ENCODE peak calls at places on chromosomes 1 and 21, in six cellular contexts. L, P, S, D, K and W are unnamed samples.

GRCh38 chr1:230250061-230250460 is 176.1 kb downstream of the PGBD5 start:
- DNase-seq in P (no peak), D (no peak), L (no peak), S (no peak), K (no peak), W (no peak)

GRCh38 chr1:17606826-17607440 is 67.4 kb downstream of the ARHGEF10L start:
- DNase-seq in D (peak; percentile 85), P (no peak), L (peak; percentile 94), S (peak; percentile 63), K (peak; percentile 73), W (peak; percentile 56)

GRCh38 chr1:5711956-5712645 is 280.1 kb downstream of the NPHP4 start:
- DNase-seq in K (no peak), D (no peak), P (no peak), S (no peak), L (no peak), W (no peak)

GRCh38 chr1:116538527-116538926 is 32.3 kb downstream of the CD58 start:
- DNase-seq in P (no peak), K (peak; percentile 20), S (peak; percentile 35), L (no peak), D (no peak), W (peak; percentile 53)

GRCh38 chr1:235511470-235512240 is 7.4 kb upstream of the B3GALNT2 start:
- DNase-seq in P (no peak), S (no peak), L (no peak), K (no peak), D (no peak), W (peak; percentile 23)

GRCh38 chr1:167357305-167357704 is 136.6 kb downstream of the POU2F1 start:
- DNase-seq in L (no peak), P (no peak), S (no peak), D (no peak), K (no peak), W (no peak)

GRCh38 chr1:230495891-230496385 is 69.8 kb upstream of the PGBD5 start:
- DNase-seq in K (no peak), S (no peak), P (no peak), D (no peak), L (no peak), W (no peak)

GRCh38 chr1:109399326-109399957 is 1.7 kb upstream of the SORT1 start:
- DNase-seq in K (peak; percentile 73), S (peak; percentile 74), D (peak; percentile 45), P (no peak), L (no peak), W (peak; percentile 56)

GRCh38 chr1:20405893-20406604 is 80.0 kb downstream of the CAMK2N1 start:
- DNase-seq in L (no peak), P (no peak), D (no peak), K (peak; percentile 58), S (peak; percentile 87), W (no peak)

GRCh38 chr1:158969855-158970254 is 38.5 kb downstream of the PYHIN1 start:
- DNase-seq in D (no peak), L (no peak), P (no peak), S (no peak), K (no peak), W (no peak)

GRCh38 chr1:211547710-211548109 is 31.3 kb downstream of the SLC30A1 start:
- DNase-seq in S (no peak), P (no peak), K (no peak), L (no peak), D (no peak), W (no peak)

GRCh38 chr1:1347663-1348419 is 1.4 kb downstream of the DVL1 start:
- DNase-seq in S (peak; percentile 31), L (peak; percentile 78), K (no peak), D (no peak), P (no peak), W (no peak)

DNA sequence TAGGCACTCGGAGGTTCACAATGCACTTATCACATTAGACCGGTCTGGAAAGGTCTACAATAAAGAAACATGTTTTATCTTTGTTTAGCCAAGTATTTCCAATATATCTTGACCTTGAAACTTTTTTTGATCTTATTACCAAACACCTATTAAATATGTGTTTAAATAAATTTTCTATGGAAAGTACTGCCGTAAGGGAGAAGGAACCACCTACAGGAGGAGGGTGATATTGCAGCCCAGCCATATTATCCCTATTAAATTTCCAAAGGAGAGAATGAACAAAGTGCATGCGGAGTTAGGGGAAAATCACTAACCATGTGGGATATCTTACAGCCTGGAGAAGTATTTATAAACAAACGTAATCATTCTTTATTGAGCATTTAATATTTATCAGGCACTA is 14.5 kb downstream of the BRINP2 start:
- DNase-seq in S (no peak), K (peak; percentile 21), L (peak; percentile 58), D (peak; percentile 44), P (no peak), W (peak; percentile 18)
- TF ChIP-seq CTCF in S (peak; percentile 59), K (peak; percentile 57), L (no peak), D (peak; percentile 86), P (peak; percentile 21), W (peak; percentile 81)

GRCh38 chr1:8571200-8571984 is 246.0 kb downstream of the RERE start:
- DNase-seq in P (no peak), D (peak; percentile 10), L (no peak), K (peak; percentile 78), S (peak; percentile 43), W (peak; percentile 20)
- TF ChIP-seq CTCF in P (peak; percentile 61), D (peak; percentile 29), L (no peak), K (peak; percentile 55), S (peak; percentile 55), W (peak; percentile 76)

GRCh38 chr1:152515454-152515823 is 1.2 kb downstream of the CRCT1 start:
- DNase-seq in S (no peak), L (no peak), P (no peak), K (no peak), D (peak; percentile 54), W (no peak)
- TF ChIP-seq CTCF in S (no peak), L (no peak), P (no peak), K (no peak), D (no peak), W (no peak)

DNA sequence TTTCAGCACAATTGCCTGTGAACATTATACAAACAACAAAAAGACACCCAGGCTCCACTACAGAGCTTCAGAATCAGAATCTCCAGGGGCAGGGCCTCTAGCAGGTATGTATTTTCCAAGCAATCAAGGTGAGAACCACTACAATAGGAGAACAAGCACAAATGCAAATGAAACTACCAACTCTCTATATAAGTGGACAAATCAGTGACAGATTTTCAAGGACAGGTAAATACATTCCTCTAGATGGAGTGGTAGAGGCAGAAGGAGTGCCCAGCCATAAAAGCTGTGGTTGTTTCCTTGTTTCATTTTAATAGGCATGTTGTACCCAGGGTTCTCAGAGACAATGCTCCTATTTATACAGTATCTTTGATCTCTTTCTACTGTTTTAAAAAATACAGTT is 20.1 kb upstream of the CCDC17 start:
- DNase-seq in K (no peak), D (no peak), L (no peak), S (no peak), P (no peak), W (no peak)
- TF ChIP-seq CTCF in K (no peak), D (no peak), L (no peak), S (no peak), P (no peak), W (peak; percentile 32)

GRCh38 chr21:32728455-32729237 is 833 bp upstream of the SYNJ1 start:
- DNase-seq in L (no peak), K (no peak), D (no peak), P (no peak), S (no peak), W (no peak)

GRCh38 chr21:32727478-32727727 is 410 bp downstream of the SYNJ1 start:
- DNase-seq in L (peak; percentile 57), D (no peak), K (no peak), S (no peak), P (no peak), W (no peak)

GRCh38 chr21:32732544-32732943 is 4.7 kb upstream of the SYNJ1 start:
- DNase-seq in D (no peak), K (no peak), S (no peak), L (no peak), P (no peak), W (no peak)

GRCh38 chr21:32726742-32727477 is 903 bp downstream of the SYNJ1 start:
- DNase-seq in L (no peak), P (peak; percentile 4), K (peak; percentile 20), S (peak; percentile 26), D (peak; percentile 33), W (no peak)

DNA sequence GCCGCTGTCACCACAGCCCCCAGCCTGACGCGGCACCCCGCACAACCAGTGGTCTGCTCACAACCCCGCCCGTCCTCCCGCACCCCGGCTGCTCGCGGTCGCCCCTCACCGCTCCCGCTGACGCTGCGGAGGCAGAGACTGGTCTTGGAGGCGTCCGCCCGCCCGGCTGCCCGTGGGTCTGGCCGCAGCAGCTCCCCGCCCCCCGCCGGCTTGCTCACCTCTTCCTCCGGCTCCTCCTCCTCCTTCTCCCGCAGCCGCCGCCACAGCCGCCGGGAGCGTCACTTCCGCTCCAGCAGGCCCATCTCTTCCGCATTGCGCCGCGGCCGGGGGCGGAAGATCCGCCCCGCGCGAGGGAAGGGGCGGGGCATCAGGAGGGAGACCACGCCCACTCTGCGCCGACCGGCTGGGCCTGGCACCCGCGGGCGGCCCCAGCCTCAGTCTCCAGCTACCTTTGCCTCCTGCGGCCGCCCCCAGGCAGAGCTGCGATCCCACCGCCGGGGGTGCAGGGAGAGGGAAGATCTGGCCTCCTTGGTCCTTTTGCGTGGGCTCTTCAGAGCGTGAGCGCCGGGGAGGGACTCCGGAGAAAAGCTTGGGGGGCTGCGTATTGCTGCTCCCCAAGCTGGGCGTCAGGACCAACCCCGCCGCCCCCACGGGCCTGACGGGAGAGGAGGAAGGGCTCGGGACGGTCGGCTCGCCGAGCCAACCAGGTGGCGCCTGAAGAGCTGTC is at the start of gene SYNJ1:
- DNase-seq in K (peak; percentile 91), S (peak; percentile 96), P (peak; percentile 72), D (peak; percentile 97), L (peak; percentile 97), W (peak; percentile 93)
- TF ChIP-seq CTCF in K (no peak), S (no peak), P (no peak), D (no peak), L (no peak), W (no peak)

DNA sequence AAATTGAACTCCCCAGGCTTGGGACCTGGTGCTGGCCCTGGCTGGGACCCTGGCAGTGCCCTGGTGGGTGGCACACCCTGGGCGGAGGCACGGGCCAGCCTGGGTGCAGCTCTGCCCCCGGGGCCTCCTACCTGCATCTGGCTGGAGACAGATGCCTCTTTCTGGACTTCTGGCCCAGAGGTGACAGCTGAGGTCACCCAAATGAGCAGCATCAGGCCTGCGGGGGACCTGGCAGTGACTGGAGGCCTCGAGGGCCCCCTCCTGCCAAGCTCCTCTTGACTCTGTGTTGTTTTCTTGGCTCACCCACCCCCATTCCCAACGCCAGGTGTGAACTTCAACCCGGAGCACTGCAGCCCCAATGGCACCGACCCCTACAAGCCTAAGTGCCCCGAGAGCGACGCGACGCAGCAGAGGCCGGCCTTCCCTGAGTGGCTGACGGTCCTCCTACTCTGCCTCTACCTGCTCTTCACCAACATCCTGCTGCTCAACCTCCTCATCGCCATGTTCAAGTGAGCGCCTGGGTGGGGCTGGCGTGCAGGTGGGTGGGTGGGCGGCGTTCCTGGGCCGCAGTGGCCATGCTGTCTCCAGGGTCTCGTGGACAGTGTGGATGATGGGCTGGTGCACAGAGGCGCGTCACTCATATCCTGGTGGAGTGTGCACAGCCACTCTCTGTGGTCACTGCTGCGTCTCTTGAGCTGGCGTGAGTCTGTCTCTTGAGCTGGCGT is 41.6 kb upstream of the LRRC3 start:
- DNase-seq in K (no peak), L (no peak), P (no peak), S (no peak), D (no peak), W (no peak)
- TF ChIP-seq CTCF in K (no peak), L (no peak), P (no peak), S (no peak), D (no peak), W (no peak)

DNA sequence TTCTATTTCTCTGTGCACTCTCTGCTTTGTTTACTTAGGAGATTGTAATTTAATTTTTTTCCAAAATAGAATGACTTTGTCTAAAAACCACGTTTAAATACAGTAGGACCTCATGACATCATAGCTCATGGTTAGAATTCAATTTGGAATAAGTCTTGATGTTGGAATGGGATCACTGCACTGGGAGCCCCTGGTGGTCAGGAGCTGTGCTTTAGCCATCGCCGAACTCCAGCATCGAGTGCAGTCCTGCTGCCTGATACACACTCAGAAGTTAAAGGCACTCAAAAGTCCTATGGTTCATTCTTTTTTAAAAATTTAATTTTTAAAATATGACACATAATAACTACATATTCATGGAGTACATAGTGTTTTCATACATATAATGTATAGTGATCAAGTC is 75.1 kb downstream of the TEX35 start:
- DNase-seq in K (no peak), L (no peak), S (no peak), D (no peak), P (no peak), W (no peak)
- TF ChIP-seq CTCF in K (no peak), L (peak; percentile 8), S (no peak), D (no peak), P (no peak), W (peak; percentile 11)